ENCODE peak calls at places on chromosomes 11 and 22, in eight cellular contexts. One of them, this sample, is unnamed.

GRCh38 chr11:117855452-117855851 is 21.0 kb downstream of the FXYD6 start:
- DNase-seq in A549: no peak
- DNase-seq in CD8-positive, alpha-beta T cell: no peak
- DNase-seq in heart right ventricle: no peak
- DNase-seq in mucosa of descending colon: no peak
- DNase-seq in OCI-LY7: no peak
- DNase-seq in lower leg skin: no peak
- DNase-seq in heart left ventricle: no peak
- DNase-seq in this sample: no peak

GRCh38 chr11:103887001-103887680 is 149.3 kb upstream of the DDI1 start:
- DNase-seq in A549: no peak
- DNase-seq in CD8-positive, alpha-beta T cell: no peak
- DNase-seq in heart right ventricle: peak; percentile 19
- DNase-seq in mucosa of descending colon: no peak
- DNase-seq in OCI-LY7: peak; percentile 82
- DNase-seq in lower leg skin: no peak
- DNase-seq in heart left ventricle: peak; percentile 25
- DNase-seq in this sample: no peak

GRCh38 chr22:44578516-44579230 is 80.6 kb upstream of the RTL6 start:
- DNase-seq in A549: no peak
- DNase-seq in CD8-positive, alpha-beta T cell: no peak
- DNase-seq in heart right ventricle: no peak
- DNase-seq in mucosa of descending colon: no peak
- DNase-seq in OCI-LY7: no peak
- DNase-seq in lower leg skin: no peak
- DNase-seq in heart left ventricle: no peak
- DNase-seq in this sample: no peak

GRCh38 chr22:47196881-47197701 is 434.6 kb downstream of the TBC1D22A start:
- DNase-seq in A549: no peak
- DNase-seq in CD8-positive, alpha-beta T cell: no peak
- DNase-seq in heart right ventricle: no peak
- DNase-seq in mucosa of descending colon: no peak
- DNase-seq in OCI-LY7: no peak
- DNase-seq in lower leg skin: no peak
- DNase-seq in heart left ventricle: no peak
- DNase-seq in this sample: no peak

GRCh38 chr22:45224988-45225731 is 15.5 kb downstream of the KIAA0930 start:
- DNase-seq in A549: no peak
- DNase-seq in CD8-positive, alpha-beta T cell: no peak
- DNase-seq in heart right ventricle: no peak
- DNase-seq in mucosa of descending colon: no peak
- DNase-seq in OCI-LY7: no peak
- DNase-seq in lower leg skin: no peak
- DNase-seq in heart left ventricle: no peak
- DNase-seq in this sample: no peak

GRCh38 chr11:114073506-114074381 is 14.2 kb downstream of the ZBTB16 start:
- DNase-seq in A549: no peak
- DNase-seq in CD8-positive, alpha-beta T cell: peak; percentile 64
- DNase-seq in heart right ventricle: no peak
- DNase-seq in mucosa of descending colon: no peak
- DNase-seq in OCI-LY7: no peak
- DNase-seq in lower leg skin: no peak
- DNase-seq in heart left ventricle: no peak
- DNase-seq in this sample: no peak

GRCh38 chr22:45218974-45219373 is 21.7 kb downstream of the KIAA0930 start:
- DNase-seq in A549: no peak
- DNase-seq in CD8-positive, alpha-beta T cell: no peak
- DNase-seq in heart right ventricle: no peak
- DNase-seq in mucosa of descending colon: no peak
- DNase-seq in OCI-LY7: peak; percentile 75
- DNase-seq in lower leg skin: no peak
- DNase-seq in heart left ventricle: no peak
- DNase-seq in this sample: no peak

GRCh38 chr11:96178014-96178745 is 164.8 kb downstream of the MAML2 start:
- DNase-seq in A549: no peak
- DNase-seq in CD8-positive, alpha-beta T cell: no peak
- DNase-seq in heart right ventricle: no peak
- DNase-seq in mucosa of descending colon: no peak
- DNase-seq in OCI-LY7: no peak
- DNase-seq in lower leg skin: no peak
- DNase-seq in heart left ventricle: no peak
- DNase-seq in this sample: no peak

GRCh38 chr11:122138759-122139594 is 23.0 kb upstream of the BLID start:
- DNase-seq in A549: no peak
- DNase-seq in CD8-positive, alpha-beta T cell: no peak
- DNase-seq in heart right ventricle: no peak
- DNase-seq in mucosa of descending colon: no peak
- DNase-seq in OCI-LY7: no peak
- DNase-seq in lower leg skin: no peak
- DNase-seq in heart left ventricle: no peak
- DNase-seq in this sample: no peak

GRCh38 chr11:62610403-62610802 is 2.2 kb downstream of the EML3 start:
- DNase-seq in A549: no peak
- DNase-seq in CD8-positive, alpha-beta T cell: no peak
- DNase-seq in heart right ventricle: no peak
- DNase-seq in mucosa of descending colon: no peak
- DNase-seq in OCI-LY7: no peak
- DNase-seq in lower leg skin: no peak
- DNase-seq in heart left ventricle: no peak
- DNase-seq in this sample: no peak

GRCh38 chr11:127073621-127074020 is 73.1 kb upstream of the KIRREL3 start:
- DNase-seq in A549: no peak
- DNase-seq in CD8-positive, alpha-beta T cell: no peak
- DNase-seq in heart right ventricle: no peak
- DNase-seq in mucosa of descending colon: no peak
- DNase-seq in OCI-LY7: no peak
- DNase-seq in lower leg skin: no peak
- DNase-seq in heart left ventricle: no peak
- DNase-seq in this sample: no peak

GRCh38 chr22:20514658-20515406 is 7.4 kb downstream of the MED15 start:
- DNase-seq in A549: no peak
- DNase-seq in CD8-positive, alpha-beta T cell: no peak
- DNase-seq in heart right ventricle: no peak
- DNase-seq in mucosa of descending colon: no peak
- DNase-seq in OCI-LY7: no peak
- DNase-seq in lower leg skin: peak; percentile 67
- DNase-seq in heart left ventricle: no peak
- DNase-seq in this sample: peak; percentile 51

GRCh38 chr11:85590848-85591483 is 36.2 kb downstream of the DLG2 start:
- DNase-seq in A549: peak; percentile 51
- DNase-seq in CD8-positive, alpha-beta T cell: no peak
- DNase-seq in heart right ventricle: no peak
- DNase-seq in mucosa of descending colon: no peak
- DNase-seq in OCI-LY7: peak; percentile 35
- DNase-seq in lower leg skin: no peak
- DNase-seq in heart left ventricle: no peak
- DNase-seq in this sample: peak; percentile 5

GRCh38 chr11:96045622-96046456 is 121.9 kb upstream of the MTMR2 start:
- DNase-seq in A549: no peak
- DNase-seq in CD8-positive, alpha-beta T cell: no peak
- DNase-seq in heart right ventricle: peak; percentile 21
- DNase-seq in mucosa of descending colon: no peak
- DNase-seq in OCI-LY7: no peak
- DNase-seq in lower leg skin: peak; percentile 33
- DNase-seq in heart left ventricle: peak; percentile 29
- DNase-seq in this sample: peak; percentile 53

GRCh38 chr11:9771126-9771624 is 107.3 kb downstream of the SWAP70 start:
- DNase-seq in A549: no peak
- DNase-seq in CD8-positive, alpha-beta T cell: no peak
- DNase-seq in heart right ventricle: no peak
- DNase-seq in mucosa of descending colon: no peak
- DNase-seq in OCI-LY7: no peak
- DNase-seq in lower leg skin: no peak
- DNase-seq in heart left ventricle: no peak
- DNase-seq in this sample: no peak

GRCh38 chr11:9953994-9954626 is 290.2 kb downstream of the SWAP70 start:
- DNase-seq in A549: no peak
- DNase-seq in CD8-positive, alpha-beta T cell: no peak
- DNase-seq in heart right ventricle: no peak
- DNase-seq in mucosa of descending colon: no peak
- DNase-seq in OCI-LY7: no peak
- DNase-seq in lower leg skin: no peak
- DNase-seq in heart left ventricle: no peak
- DNase-seq in this sample: peak; percentile 78

GRCh38 chr22:39125622-39126021 is 26.9 kb downstream of the CBX7 start:
- DNase-seq in A549: no peak
- DNase-seq in CD8-positive, alpha-beta T cell: no peak
- DNase-seq in heart right ventricle: no peak
- DNase-seq in mucosa of descending colon: no peak
- DNase-seq in OCI-LY7: no peak
- DNase-seq in lower leg skin: no peak
- DNase-seq in heart left ventricle: no peak
- DNase-seq in this sample: no peak

GRCh38 chr11:119860561-119861094 is 131.6 kb upstream of the NECTIN1 start:
- DNase-seq in A549: no peak
- DNase-seq in CD8-positive, alpha-beta T cell: no peak
- DNase-seq in heart right ventricle: no peak
- DNase-seq in mucosa of descending colon: no peak
- DNase-seq in OCI-LY7: no peak
- DNase-seq in lower leg skin: no peak
- DNase-seq in heart left ventricle: no peak
- DNase-seq in this sample: no peak

GRCh38 chr11:117437041-117437790 is 109.6 kb downstream of the CEP164 start:
- DNase-seq in A549: no peak
- DNase-seq in CD8-positive, alpha-beta T cell: no peak
- DNase-seq in heart right ventricle: no peak
- DNase-seq in mucosa of descending colon: no peak
- DNase-seq in OCI-LY7: no peak
- DNase-seq in lower leg skin: no peak
- DNase-seq in heart left ventricle: no peak
- DNase-seq in this sample: no peak

GRCh38 chr11:58133329-58134076 is 8.2 kb upstream of the OR9I1 start:
- DNase-seq in A549: no peak
- DNase-seq in CD8-positive, alpha-beta T cell: no peak
- DNase-seq in heart right ventricle: no peak
- DNase-seq in mucosa of descending colon: no peak
- DNase-seq in OCI-LY7: no peak
- DNase-seq in lower leg skin: no peak
- DNase-seq in heart left ventricle: no peak
- DNase-seq in this sample: no peak

GRCh38 chr22:37431811-37432707 is 4.8 kb upstream of the ELFN2 start:
- DNase-seq in A549: peak; percentile 75
- DNase-seq in CD8-positive, alpha-beta T cell: no peak
- DNase-seq in heart right ventricle: no peak
- DNase-seq in mucosa of descending colon: no peak
- DNase-seq in OCI-LY7: no peak
- DNase-seq in lower leg skin: no peak
- DNase-seq in heart left ventricle: no peak
- DNase-seq in this sample: peak; percentile 95

GRCh38 chr11:45590743-45591142 is 74.7 kb downstream of the CHST1 start:
- DNase-seq in A549: no peak
- DNase-seq in CD8-positive, alpha-beta T cell: no peak
- DNase-seq in heart right ventricle: peak; percentile 15
- DNase-seq in mucosa of descending colon: no peak
- DNase-seq in OCI-LY7: no peak
- DNase-seq in lower leg skin: no peak
- DNase-seq in heart left ventricle: no peak
- DNase-seq in this sample: no peak
- H3K4me3 ChIP-seq in A549: no peak overlapping the region
- H3K4me3 ChIP-seq in CD8-positive, alpha-beta T cell: no peak overlapping the region
- H3K4me3 ChIP-seq in heart right ventricle: no peak overlapping the region
- H3K4me3 ChIP-seq in mucosa of descending colon: no peak overlapping the region
- H3K4me3 ChIP-seq in OCI-LY7: no peak overlapping the region
- H3K4me3 ChIP-seq in lower leg skin: no peak overlapping the region
- H3K4me3 ChIP-seq in heart left ventricle: no peak overlapping the region
- H3K4me3 ChIP-seq in this sample: no peak overlapping the region

GRCh38 chr11:111230122-111230465 is 15.4 kb upstream of the POU2AF2 start:
- DNase-seq in A549: no peak
- DNase-seq in CD8-positive, alpha-beta T cell: no peak
- DNase-seq in heart right ventricle: no peak
- DNase-seq in mucosa of descending colon: no peak
- DNase-seq in OCI-LY7: no peak
- DNase-seq in lower leg skin: no peak
- DNase-seq in heart left ventricle: no peak
- DNase-seq in this sample: no peak
- H3K4me3 ChIP-seq in A549: no peak overlapping the region
- H3K4me3 ChIP-seq in CD8-positive, alpha-beta T cell: peak overlapping the region; percentile 6
- H3K4me3 ChIP-seq in heart right ventricle: no peak overlapping the region
- H3K4me3 ChIP-seq in mucosa of descending colon: no peak overlapping the region
- H3K4me3 ChIP-seq in OCI-LY7: no peak overlapping the region
- H3K4me3 ChIP-seq in lower leg skin: no peak overlapping the region
- H3K4me3 ChIP-seq in heart left ventricle: no peak overlapping the region
- H3K4me3 ChIP-seq in this sample: no peak overlapping the region

DNA sequence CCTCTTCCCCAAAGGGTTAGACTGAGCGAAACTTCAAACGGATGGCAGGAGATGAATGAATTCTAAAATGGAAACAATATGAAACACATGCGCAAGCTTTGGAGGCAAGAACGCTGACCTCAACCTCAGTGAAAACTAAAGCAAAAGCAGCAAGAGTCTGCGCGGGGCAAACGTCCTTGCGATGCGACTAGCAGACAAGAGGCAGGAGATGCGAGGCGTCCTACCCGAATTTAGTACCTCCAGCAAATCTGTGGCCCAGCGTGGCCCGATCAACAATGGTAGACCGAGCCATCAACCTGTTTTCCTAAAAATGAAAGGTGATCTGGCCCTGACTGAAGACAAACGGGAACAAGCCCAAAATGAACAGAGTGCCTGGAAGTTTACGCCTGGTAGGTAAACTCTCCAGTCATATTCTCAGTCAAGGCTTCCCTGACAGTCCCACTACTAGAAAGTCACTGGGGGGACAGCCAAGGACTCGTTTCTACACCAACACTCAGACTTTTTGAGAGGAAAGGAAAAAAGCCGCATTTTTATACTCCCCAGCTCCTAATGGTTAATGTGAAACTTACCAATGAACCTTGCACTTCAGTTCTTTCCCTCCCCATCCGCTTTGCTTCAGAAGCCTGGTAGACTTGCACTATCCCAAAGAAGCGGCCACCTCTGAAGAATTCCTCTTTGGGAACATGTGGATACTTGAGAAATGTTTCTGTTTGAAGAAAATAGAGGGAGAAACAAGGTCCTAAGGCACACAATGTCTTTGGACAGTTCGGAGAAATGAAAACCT is 11.5 kb downstream of the MMP3 start:
- DNase-seq in A549: no peak
- DNase-seq in CD8-positive, alpha-beta T cell: no peak
- DNase-seq in heart right ventricle: no peak
- DNase-seq in mucosa of descending colon: no peak
- DNase-seq in OCI-LY7: no peak
- DNase-seq in lower leg skin: no peak
- DNase-seq in heart left ventricle: no peak
- DNase-seq in this sample: no peak
- H3K4me3 ChIP-seq in A549: no peak overlapping the region
- H3K4me3 ChIP-seq in CD8-positive, alpha-beta T cell: no peak overlapping the region
- H3K4me3 ChIP-seq in heart right ventricle: no peak overlapping the region
- H3K4me3 ChIP-seq in mucosa of descending colon: no peak overlapping the region
- H3K4me3 ChIP-seq in OCI-LY7: no peak overlapping the region
- H3K4me3 ChIP-seq in lower leg skin: no peak overlapping the region
- H3K4me3 ChIP-seq in heart left ventricle: no peak overlapping the region
- H3K4me3 ChIP-seq in this sample: peak overlapping the region; percentile 38

GRCh38 chr11:93038521-93038920 is 69.1 kb downstream of the MTNR1B start:
- DNase-seq in A549: no peak
- DNase-seq in CD8-positive, alpha-beta T cell: no peak
- DNase-seq in heart right ventricle: no peak
- DNase-seq in mucosa of descending colon: no peak
- DNase-seq in OCI-LY7: no peak
- DNase-seq in lower leg skin: no peak
- DNase-seq in heart left ventricle: no peak
- DNase-seq in this sample: no peak

GRCh38 chr11:93039841-93040240 is 70.4 kb downstream of the MTNR1B start:
- DNase-seq in A549: no peak
- DNase-seq in CD8-positive, alpha-beta T cell: no peak
- DNase-seq in heart right ventricle: no peak
- DNase-seq in mucosa of descending colon: no peak
- DNase-seq in OCI-LY7: no peak
- DNase-seq in lower leg skin: no peak
- DNase-seq in heart left ventricle: no peak
- DNase-seq in this sample: no peak

GRCh38 chr11:93041682-93042081 is 72.2 kb downstream of the MTNR1B start:
- DNase-seq in A549: no peak
- DNase-seq in CD8-positive, alpha-beta T cell: no peak
- DNase-seq in heart right ventricle: no peak
- DNase-seq in mucosa of descending colon: no peak
- DNase-seq in OCI-LY7: no peak
- DNase-seq in lower leg skin: no peak
- DNase-seq in heart left ventricle: no peak
- DNase-seq in this sample: no peak
- H3K4me3 ChIP-seq in A549: no peak overlapping the region
- H3K4me3 ChIP-seq in CD8-positive, alpha-beta T cell: no peak overlapping the region
- H3K4me3 ChIP-seq in heart right ventricle: no peak overlapping the region
- H3K4me3 ChIP-seq in mucosa of descending colon: no peak overlapping the region
- H3K4me3 ChIP-seq in OCI-LY7: no peak overlapping the region
- H3K4me3 ChIP-seq in lower leg skin: no peak overlapping the region
- H3K4me3 ChIP-seq in heart left ventricle: no peak overlapping the region
- H3K4me3 ChIP-seq in this sample: no peak overlapping the region

This sample was measured in skeletal muscle cell.